ENCODE peak calls at places on chromosomes 3 and 15, in six cellular contexts. One of them, this sample, is unnamed.

GRCh38 chr3:111733154-111733553 is 125.9 kb upstream of the PHLDB2 start:
- DNase-seq in transverse colon: no peak
- DNase-seq in HTR-8/SVneo: no peak
- DNase-seq in stomach: no peak
- DNase-seq in HT1080: no peak
- DNase-seq in fibroblast of the conjunctiva: no peak
- DNase-seq in this sample: no peak

GRCh38 chr3:169666501-169667379 is 3.2 kb upstream of the MECOM start:
- DNase-seq in transverse colon: no peak
- DNase-seq in stomach: peak
- DNase-seq in HT1080: no peak
- DNase-seq in fibroblast of the conjunctiva: no peak
- DNase-seq in HTR-8/SVneo: no peak
- DNase-seq in this sample: no peak

GRCh38 chr3:66053783-66054094 is 15.0 kb upstream of the MAGI1 start:
- DNase-seq in transverse colon: no peak
- DNase-seq in HTR-8/SVneo: no peak
- DNase-seq in HT1080: no peak
- DNase-seq in stomach: no peak
- DNase-seq in fibroblast of the conjunctiva: no peak
- DNase-seq in this sample: no peak

GRCh38 chr3:23612296-23612891 is 193.4 kb upstream of the UBE2E1 start:
- DNase-seq in fibroblast of the conjunctiva: no peak
- DNase-seq in HTR-8/SVneo: peak
- DNase-seq in transverse colon: peak
- DNase-seq in HT1080: peak
- DNase-seq in stomach: no peak
- DNase-seq in this sample: no peak

GRCh38 chr15:70528816-70529215 is 234.5 kb downstream of the UACA start:
- DNase-seq in transverse colon: no peak
- DNase-seq in HT1080: no peak
- DNase-seq in stomach: no peak
- DNase-seq in fibroblast of the conjunctiva: no peak
- DNase-seq in HTR-8/SVneo: no peak
- DNase-seq in this sample: no peak

GRCh38 chr3:171005648-171006047 is 20.9 kb downstream of the SLC2A2 start:
- DNase-seq in transverse colon: no peak
- DNase-seq in stomach: no peak
- DNase-seq in HT1080: no peak
- DNase-seq in HTR-8/SVneo: no peak
- DNase-seq in fibroblast of the conjunctiva: no peak
- DNase-seq in this sample: no peak

GRCh38 chr3:119333773-119334492 is 39.8 kb downstream of the ARHGAP31 start:
- DNase-seq in HTR-8/SVneo: no peak
- DNase-seq in stomach: no peak
- DNase-seq in HT1080: no peak
- DNase-seq in transverse colon: no peak
- DNase-seq in fibroblast of the conjunctiva: no peak
- DNase-seq in this sample: no peak

GRCh38 chr15:63052961-63053698 is 10.6 kb downstream of the TPM1 start:
- DNase-seq in fibroblast of the conjunctiva: peak
- DNase-seq in transverse colon: peak
- DNase-seq in stomach: peak
- DNase-seq in HTR-8/SVneo: no peak
- DNase-seq in HT1080: no peak
- DNase-seq in this sample: no peak

GRCh38 chr3:15815696-15816095 is 17.9 kb upstream of the ANKRD28 start:
- DNase-seq in stomach: no peak
- DNase-seq in fibroblast of the conjunctiva: peak
- DNase-seq in HT1080: peak
- DNase-seq in HTR-8/SVneo: peak
- DNase-seq in transverse colon: no peak
- DNase-seq in this sample: peak

GRCh38 chr3:197224034-197224444 is 74.4 kb downstream of the DLG1 start:
- DNase-seq in HT1080: peak
- DNase-seq in fibroblast of the conjunctiva: peak
- DNase-seq in stomach: no peak
- DNase-seq in HTR-8/SVneo: peak
- DNase-seq in transverse colon: no peak
- DNase-seq in this sample: peak

GRCh38 chr3:43288366-43288765 is 2.0 kb downstream of the SNRK start:
- DNase-seq in HT1080: peak
- DNase-seq in transverse colon: no peak
- DNase-seq in stomach: no peak
- DNase-seq in HTR-8/SVneo: no peak
- DNase-seq in fibroblast of the conjunctiva: no peak
- DNase-seq in this sample: peak

GRCh38 chr3:113485161-113485609 is 29.8 kb downstream of the SPICE1 start:
- DNase-seq in stomach: peak
- DNase-seq in HTR-8/SVneo: no peak
- DNase-seq in fibroblast of the conjunctiva: no peak
- DNase-seq in HT1080: no peak
- DNase-seq in transverse colon: peak
- DNase-seq in this sample: no peak

GRCh38 chr15:50676799-50677483 is 9.7 kb downstream of the TRPM7 start:
- DNase-seq in transverse colon: no peak
- DNase-seq in HTR-8/SVneo: peak
- DNase-seq in stomach: no peak
- DNase-seq in fibroblast of the conjunctiva: no peak
- DNase-seq in HT1080: peak
- DNase-seq in this sample: no peak

GRCh38 chr15:99211926-99212325 is 37.5 kb downstream of the TTC23 start:
- DNase-seq in HT1080: peak
- DNase-seq in HTR-8/SVneo: no peak
- DNase-seq in stomach: no peak
- DNase-seq in fibroblast of the conjunctiva: no peak
- DNase-seq in transverse colon: no peak
- DNase-seq in this sample: no peak

GRCh38 chr3:46527239-46527638 is 29.5 kb downstream of the RTP3 start:
- DNase-seq in HTR-8/SVneo: no peak
- DNase-seq in fibroblast of the conjunctiva: no peak
- DNase-seq in HT1080: no peak
- DNase-seq in transverse colon: no peak
- DNase-seq in stomach: no peak
- DNase-seq in this sample: no peak

GRCh38 chr3:135041586-135041985 is 246.5 kb downstream of the EPHB1 start:
- DNase-seq in transverse colon: no peak
- DNase-seq in stomach: no peak
- DNase-seq in HTR-8/SVneo: no peak
- DNase-seq in HT1080: peak
- DNase-seq in fibroblast of the conjunctiva: no peak
- DNase-seq in this sample: no peak

GRCh38 chr3:138833908-138834358 is 795 bp downstream of the PIK3CB start:
- DNase-seq in transverse colon: no peak
- DNase-seq in HTR-8/SVneo: peak
- DNase-seq in fibroblast of the conjunctiva: no peak
- DNase-seq in HT1080: peak
- DNase-seq in stomach: no peak
- DNase-seq in this sample: peak

GRCh38 chr15:35308802-35309201 is 223.7 kb upstream of the NANOGP8 start:
- DNase-seq in transverse colon: peak
- DNase-seq in HTR-8/SVneo: peak
- DNase-seq in stomach: no peak
- DNase-seq in fibroblast of the conjunctiva: peak
- DNase-seq in HT1080: no peak
- DNase-seq in this sample: no peak

GRCh38 chr3:16301490-16301889 is 36.5 kb downstream of the OXNAD1 start:
- DNase-seq in fibroblast of the conjunctiva: no peak
- DNase-seq in stomach: no peak
- DNase-seq in HTR-8/SVneo: no peak
- DNase-seq in transverse colon: no peak
- DNase-seq in HT1080: no peak
- DNase-seq in this sample: no peak

GRCh38 chr15:50767332-50767861 is 1.9 kb upstream of the SPPL2A start:
- DNase-seq in transverse colon: no peak
- DNase-seq in HTR-8/SVneo: no peak
- DNase-seq in HT1080: no peak
- DNase-seq in stomach: no peak
- DNase-seq in fibroblast of the conjunctiva: no peak
- DNase-seq in this sample: no peak

GRCh38 chr3:109081746-109082510 is 36.0 kb downstream of the MORC1 start:
- DNase-seq in stomach: peak
- DNase-seq in fibroblast of the conjunctiva: peak
- DNase-seq in HTR-8/SVneo: peak
- DNase-seq in transverse colon: peak
- DNase-seq in HT1080: peak
- DNase-seq in this sample: peak

GRCh38 chr15:70672081-70672480 is 91.3 kb downstream of the UACA start:
- DNase-seq in HTR-8/SVneo: no peak
- DNase-seq in stomach: no peak
- DNase-seq in fibroblast of the conjunctiva: no peak
- DNase-seq in transverse colon: no peak
- DNase-seq in HT1080: no peak
- DNase-seq in this sample: peak

GRCh38 chr3:59764131-59764530 is 714.3 kb upstream of the CFAP20DC start:
- DNase-seq in HTR-8/SVneo: no peak
- DNase-seq in HT1080: no peak
- DNase-seq in stomach: no peak
- DNase-seq in fibroblast of the conjunctiva: peak
- DNase-seq in transverse colon: no peak
- DNase-seq in this sample: no peak

GRCh38 chr15:71598741-71599140 is 211.6 kb upstream of the NR2E3 start:
- DNase-seq in HTR-8/SVneo: no peak
- DNase-seq in HT1080: no peak
- DNase-seq in transverse colon: no peak
- DNase-seq in fibroblast of the conjunctiva: no peak
- DNase-seq in stomach: no peak
- DNase-seq in this sample: no peak

GRCh38 chr3:169264711-169265110 is 398.8 kb downstream of the MECOM start:
- DNase-seq in fibroblast of the conjunctiva: no peak
- DNase-seq in HTR-8/SVneo: peak
- DNase-seq in transverse colon: peak
- DNase-seq in stomach: peak
- DNase-seq in HT1080: peak
- DNase-seq in this sample: no peak

GRCh38 chr3:8712045-8712870 is 21.3 kb upstream of the CAV3 start:
- DNase-seq in fibroblast of the conjunctiva: peak
- DNase-seq in transverse colon: no peak
- DNase-seq in stomach: no peak
- DNase-seq in HT1080: peak
- DNase-seq in HTR-8/SVneo: no peak
- DNase-seq in this sample: no peak

GRCh38 chr15:73941871-73942635 is 15.8 kb downstream of the LOXL1 start:
- DNase-seq in HTR-8/SVneo: no peak
- DNase-seq in HT1080: peak
- DNase-seq in fibroblast of the conjunctiva: no peak
- DNase-seq in transverse colon: no peak
- DNase-seq in stomach: no peak
- DNase-seq in this sample: no peak

GRCh38 chr15:57384024-57384423 is 7.7 kb downstream of the CGNL1 start:
- DNase-seq in transverse colon: no peak
- DNase-seq in stomach: no peak
- DNase-seq in fibroblast of the conjunctiva: no peak
- DNase-seq in HTR-8/SVneo: no peak
- DNase-seq in HT1080: no peak
- DNase-seq in this sample: no peak

GRCh38 chr3:50620420-50620819 is 3.5 kb downstream of the MAPKAPK3 start:
- DNase-seq in transverse colon: no peak
- DNase-seq in HT1080: no peak
- DNase-seq in HTR-8/SVneo: no peak
- DNase-seq in fibroblast of the conjunctiva: no peak
- DNase-seq in stomach: no peak
- DNase-seq in this sample: peak

GRCh38 chr15:70227122-70227521 is 129.4 kb upstream of the TLE3 start:
- DNase-seq in HTR-8/SVneo: no peak
- DNase-seq in HT1080: no peak
- DNase-seq in fibroblast of the conjunctiva: no peak
- DNase-seq in transverse colon: no peak
- DNase-seq in stomach: no peak
- DNase-seq in this sample: no peak

GRCh38 chr3:11379238-11379823 is 107.1 kb downstream of the ATG7 start:
- DNase-seq in stomach: no peak
- DNase-seq in fibroblast of the conjunctiva: peak
- DNase-seq in HT1080: peak
- DNase-seq in HTR-8/SVneo: peak
- DNase-seq in transverse colon: no peak
- DNase-seq in this sample: peak

GRCh38 chr15:87752250-87752951 is 504.1 kb downstream of the NTRK3 start:
- DNase-seq in stomach: no peak
- DNase-seq in fibroblast of the conjunctiva: peak
- DNase-seq in HT1080: peak
- DNase-seq in transverse colon: no peak
- DNase-seq in HTR-8/SVneo: peak
- DNase-seq in this sample: no peak

GRCh38 chr15:62075595-62076279 is 9.0 kb downstream of the C2CD4A start:
- DNase-seq in stomach: peak
- DNase-seq in transverse colon: peak
- DNase-seq in HTR-8/SVneo: no peak
- DNase-seq in HT1080: peak
- DNase-seq in fibroblast of the conjunctiva: no peak
- DNase-seq in this sample: no peak

GRCh38 chr3:138418556-138419206 is 15.7 kb upstream of the ESYT3 start:
- DNase-seq in fibroblast of the conjunctiva: no peak
- DNase-seq in transverse colon: no peak
- DNase-seq in stomach: no peak
- DNase-seq in HT1080: no peak
- DNase-seq in HTR-8/SVneo: no peak
- DNase-seq in this sample: no peak

GRCh38 chr3:52014613-52015012 is 18.9 kb upstream of the RPL29 start:
- DNase-seq in HTR-8/SVneo: no peak
- DNase-seq in HT1080: no peak
- DNase-seq in transverse colon: no peak
- DNase-seq in stomach: no peak
- DNase-seq in fibroblast of the conjunctiva: no peak
- DNase-seq in this sample: peak